ENCODE peak calls at places on chromosome 22, in ten cellular contexts. P, T, S, M, F, Z, R, V, H and B are unnamed samples.
A peak's percentile ranks its signal among the peaks of the same experiment; 100 is the strongest.

GRCh38 chr22:41285441-41285819 is 557 bp downstream of the RANGAP1 start:
- DNase-seq in P (peak; percentile 67), T (peak; percentile 69), S (peak; percentile 27), M (peak; percentile 96), F (peak; percentile 87), Z (no peak), R (peak; percentile 34), V (peak; percentile 74), H (peak; percentile 68), B (peak; percentile 77)

GRCh38 chr22:43561421-43562178 is 149.8 kb downstream of the MPPED1 start:
- DNase-seq in P (no peak), T (no peak), S (no peak), M (no peak), F (no peak), Z (no peak), R (no peak), V (no peak), H (no peak), B (no peak)

GRCh38 chr22:34986461-34986977 is 79.4 kb upstream of the ISX start:
- DNase-seq in P (no peak), T (no peak), S (no peak), M (no peak), F (no peak), Z (no peak), R (no peak), V (no peak), H (no peak), B (no peak)

GRCh38 chr22:50016308-50016987 is 3.9 kb upstream of the IL17REL start:
- DNase-seq in P (peak; percentile 26), T (no peak), S (no peak), M (no peak), F (no peak), Z (no peak), R (peak; percentile 12), V (no peak), H (peak; percentile 6), B (no peak)

GRCh38 chr22:31119026-31119717 is 3.6 kb upstream of the INPP5J start:
- DNase-seq in P (no peak), T (no peak), S (peak; percentile 68), M (no peak), F (no peak), Z (no peak), R (peak; percentile 63), V (peak; percentile 48), H (no peak), B (no peak)

GRCh38 chr22:20488946-20489345 is 6.6 kb downstream of the KLHL22 start:
- DNase-seq in P (no peak), T (no peak), S (no peak), M (no peak), F (no peak), Z (no peak), R (no peak), V (no peak), H (no peak), B (no peak)

GRCh38 chr22:37747090-37747714 is 50.4 kb downstream of the TRIOBP start:
- DNase-seq in P (peak; percentile 60), T (no peak), S (peak; percentile 65), M (peak; percentile 66), F (peak; percentile 41), Z (peak; percentile 50), R (no peak), V (no peak), H (no peak), B (no peak)

GRCh38 chr22:30574095-30574981 is at the start of gene GAL3ST1:
- DNase-seq in P (peak; percentile 49), T (no peak), S (no peak), M (no peak), F (no peak), Z (no peak), R (no peak), V (peak; percentile 72), H (peak; percentile 66), B (no peak)

GRCh38 chr22:26431151-26431995 is 2.3 kb downstream of the ASPHD2 start:
- DNase-seq in P (no peak), T (no peak), S (no peak), M (no peak), F (no peak), Z (no peak), R (no peak), V (no peak), H (no peak), B (no peak)

GRCh38 chr22:42217019-42217751 is 53.3 kb downstream of the TCF20 start:
- DNase-seq in P (no peak), T (no peak), S (no peak), M (peak; percentile 55), F (no peak), Z (no peak), R (no peak), V (no peak), H (no peak), B (no peak)

GRCh38 chr22:31118046-31118820 is 4.5 kb upstream of the INPP5J start:
- DNase-seq in P (no peak), T (no peak), S (no peak), M (no peak), F (no peak), Z (no peak), R (no peak), V (no peak), H (no peak), B (no peak)

GRCh38 chr22:44085743-44086741 is 61.9 kb downstream of the PARVB start:
- DNase-seq in P (peak; percentile 83), T (peak; percentile 57), S (peak; percentile 85), M (peak; percentile 53), F (peak; percentile 60), Z (peak; percentile 48), R (peak; percentile 96), V (peak; percentile 76), H (peak; percentile 72), B (peak; percentile 26)

GRCh38 chr22:25110596-25110845 is 89.1 kb upstream of the CRYBB3 start:
- DNase-seq in P (no peak), T (no peak), S (no peak), M (no peak), F (no peak), Z (no peak), R (no peak), V (no peak), H (no peak), B (no peak)

GRCh38 chr22:25109878-25110595 is 89.6 kb upstream of the CRYBB3 start:
- DNase-seq in P (no peak), T (no peak), S (no peak), M (no peak), F (no peak), Z (no peak), R (no peak), V (peak; percentile 51), H (no peak), B (no peak)

GRCh38 chr22:25112538-25113253 is 87.0 kb upstream of the CRYBB3 start:
- DNase-seq in P (no peak), T (no peak), S (no peak), M (no peak), F (no peak), Z (no peak), R (peak; percentile 91), V (peak; percentile 19), H (no peak), B (no peak)

GRCh38 chr22:25111579-25112517 is 87.8 kb upstream of the CRYBB3 start:
- DNase-seq in P (peak; percentile 50), T (no peak), S (no peak), M (no peak), F (peak; percentile 14), Z (peak; percentile 14), R (peak; percentile 75), V (peak; percentile 71), H (peak; percentile 71), B (no peak)

DNA sequence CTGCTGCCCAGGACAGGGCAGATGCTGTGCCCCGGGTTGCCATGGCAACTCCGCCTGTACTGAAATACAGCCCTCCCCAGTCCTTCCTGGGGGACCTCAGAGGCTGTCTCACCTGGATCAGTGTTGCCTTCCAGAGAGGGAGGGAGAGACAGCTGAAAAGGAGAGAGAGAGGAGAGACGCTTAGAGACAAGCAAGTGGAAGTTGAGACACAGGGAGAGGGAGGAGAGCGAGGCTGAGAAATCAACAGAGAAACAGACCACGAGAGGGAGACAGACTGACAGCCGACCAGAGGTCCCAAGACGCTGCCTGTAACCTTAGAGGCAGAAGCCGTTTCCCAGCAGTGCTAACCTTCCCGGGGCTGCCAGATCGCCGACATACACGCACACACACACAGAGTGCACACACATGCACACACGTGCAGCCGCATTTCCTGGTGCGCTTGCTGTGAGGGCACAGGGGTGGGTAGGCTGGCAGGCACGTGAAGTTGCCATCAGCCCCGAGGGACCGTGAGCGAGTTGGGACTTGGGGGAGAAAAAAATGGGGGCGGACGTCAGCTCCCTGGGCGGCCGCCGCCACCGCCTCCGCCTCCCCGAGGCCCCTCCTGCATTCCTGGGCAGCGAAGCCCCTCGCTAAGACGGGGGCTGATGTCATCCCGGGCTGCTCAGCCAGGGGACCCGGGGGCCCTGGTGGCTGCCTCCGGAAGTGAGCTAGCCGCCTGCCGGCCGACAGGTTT is 88.6 kb upstream of the CRYBB3 start:
- DNase-seq in P (peak; percentile 60), T (peak; percentile 66), S (peak; percentile 66), M (peak; percentile 67), F (peak; percentile 75), Z (peak; percentile 46), R (peak; percentile 85), V (peak; percentile 89), H (peak; percentile 68), B (peak; percentile 83)
- TF ChIP-seq POLR2A in P (no peak), T (no peak), S (no peak), M (no peak), F (no peak), Z (no peak), R (peak; percentile 57), V (peak; percentile 30), H (peak; percentile 49), B (no peak)

GRCh38 chr22:46335201-46336118 is at the start of gene TRMU:
- DNase-seq in P (peak; percentile 92), T (peak; percentile 99), S (peak; percentile 90), M (peak; percentile 86), F (peak; percentile 93), Z (peak; percentile 62), R (peak; percentile 78), V (peak; percentile 87), H (peak; percentile 88), B (peak; percentile 86)
- TF ChIP-seq POLR2A in P (peak; percentile 53), T (peak; percentile 81), S (no peak), M (peak; percentile 65), F (peak; percentile 57), Z (peak; percentile 54), R (peak; percentile 44), V (peak; percentile 68), H (peak; percentile 76), B (peak; percentile 82)

GRCh38 chr22:28772633-28773460 is at the start of gene CCDC117:
- DNase-seq in P (peak; percentile 95), T (peak; percentile 95), S (peak; percentile 97), M (peak; percentile 95), F (peak; percentile 97), Z (peak; percentile 96), R (peak; percentile 92), V (peak; percentile 96), H (peak; percentile 96), B (peak; percentile 81)
- TF ChIP-seq POLR2A in P (peak; percentile 78), T (peak; percentile 76), S (peak; percentile 23), M (peak; percentile 71), F (peak; percentile 49), Z (peak; percentile 94), R (peak; percentile 93), V (peak; percentile 82), H (peak; percentile 69), B (peak; percentile 65)

DNA sequence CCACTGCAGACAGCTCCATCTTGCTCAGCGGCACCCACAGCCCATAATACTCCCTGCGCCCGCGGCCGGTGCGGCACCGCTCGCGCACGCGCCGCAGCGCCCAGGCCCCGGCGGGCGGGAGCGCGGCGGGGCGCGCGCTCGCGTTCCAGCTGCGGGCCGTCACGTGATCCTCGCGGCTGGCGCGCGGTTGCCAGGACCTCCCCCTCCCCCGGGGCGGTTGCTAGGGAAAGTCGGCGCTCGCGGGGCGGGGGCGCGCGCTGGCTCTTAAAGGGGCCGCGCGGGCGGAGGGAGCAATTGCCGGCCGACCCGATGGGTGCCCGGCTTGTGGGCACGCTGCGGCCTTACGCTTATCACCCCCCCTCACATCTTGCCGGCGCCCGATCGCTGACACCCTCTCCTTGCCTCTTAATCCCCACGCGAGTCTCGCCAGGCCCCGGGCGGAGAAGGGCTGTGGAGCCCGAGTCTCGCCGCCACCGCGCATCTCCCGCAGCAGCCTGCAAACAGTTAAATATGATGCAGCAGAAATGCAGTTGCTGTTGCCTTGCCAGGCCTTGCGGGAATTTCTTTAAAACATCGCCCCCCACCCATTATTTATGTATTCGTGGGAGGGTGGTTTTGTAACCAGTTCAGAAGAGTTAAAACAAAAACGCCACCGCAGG is at the start of gene CBX6:
- DNase-seq in P (peak; percentile 99), T (peak; percentile 94), S (peak; percentile 97), M (peak; percentile 90), F (peak; percentile 91), Z (peak; percentile 94), R (peak; percentile 93), V (peak; percentile 96), H (peak; percentile 93), B (peak; percentile 93)
- TF ChIP-seq POLR2A in P (peak; percentile 43), T (peak; percentile 73), S (no peak), M (no peak), F (peak; percentile 57), Z (peak; percentile 75), R (peak; percentile 74), V (no peak), H (no peak), B (peak; percentile 55)